ENCODE peak calls at places on chromosomes 13 and 19, in six cellular contexts. One of them, this sample, is unnamed.

GRCh38 chr19:45340899-45341453 is 426 bp downstream of the KLC3 start:
- DNase-seq in tibial nerve: no peak
- DNase-seq in transverse colon: no peak
- DNase-seq in bronchial epithelial cell: peak
- DNase-seq in AG04449: no peak
- DNase-seq in cardiac muscle cell: no peak
- DNase-seq in this sample: peak

GRCh38 chr19:38742906-38743305 is 1.4 kb downstream of the CAPN12 start:
- DNase-seq in tibial nerve: no peak
- DNase-seq in transverse colon: no peak
- DNase-seq in bronchial epithelial cell: no peak
- DNase-seq in AG04449: no peak
- DNase-seq in cardiac muscle cell: no peak
- DNase-seq in this sample: no peak

GRCh38 chr13:51325837-51326236 is 13.7 kb upstream of the SERPINE3 start:
- DNase-seq in tibial nerve: no peak
- DNase-seq in transverse colon: no peak
- DNase-seq in bronchial epithelial cell: no peak
- DNase-seq in AG04449: no peak
- DNase-seq in cardiac muscle cell: no peak
- DNase-seq in this sample: no peak

GRCh38 chr13:98397221-98397620 is 179.7 kb downstream of the STK24 start:
- DNase-seq in tibial nerve: no peak
- DNase-seq in transverse colon: no peak
- DNase-seq in bronchial epithelial cell: no peak
- DNase-seq in AG04449: no peak
- DNase-seq in cardiac muscle cell: peak
- DNase-seq in this sample: peak

GRCh38 chr19:45173816-45174215 is 4.2 kb downstream of the TRAPPC6A start:
- DNase-seq in tibial nerve: no peak
- DNase-seq in transverse colon: no peak
- DNase-seq in bronchial epithelial cell: no peak
- DNase-seq in AG04449: peak
- DNase-seq in cardiac muscle cell: no peak
- DNase-seq in this sample: peak

GRCh38 chr19:5452594-5453565 is 2.3 kb upstream of the ZNRF4 start:
- DNase-seq in tibial nerve: no peak
- DNase-seq in transverse colon: no peak
- DNase-seq in bronchial epithelial cell: peak
- DNase-seq in AG04449: no peak
- DNase-seq in cardiac muscle cell: peak
- DNase-seq in this sample: peak

GRCh38 chr13:23432589-23432988 is 913 bp downstream of the SACS start:
- DNase-seq in tibial nerve: no peak
- DNase-seq in transverse colon: no peak
- DNase-seq in bronchial epithelial cell: no peak
- DNase-seq in AG04449: no peak
- DNase-seq in cardiac muscle cell: no peak
- DNase-seq in this sample: no peak

GRCh38 chr13:110628477-110628793 is 13.1 kb downstream of the NAXD start:
- DNase-seq in tibial nerve: no peak
- DNase-seq in transverse colon: peak
- DNase-seq in bronchial epithelial cell: no peak
- DNase-seq in AG04449: no peak
- DNase-seq in cardiac muscle cell: peak
- DNase-seq in this sample: peak

GRCh38 chr13:95418946-95419345 is 117.7 kb upstream of the ABCC4 start:
- DNase-seq in tibial nerve: no peak
- DNase-seq in transverse colon: no peak
- DNase-seq in bronchial epithelial cell: no peak
- DNase-seq in AG04449: no peak
- DNase-seq in cardiac muscle cell: no peak
- DNase-seq in this sample: no peak

GRCh38 chr13:30806784-30807183 is 71.4 kb downstream of the ALOX5AP start:
- DNase-seq in tibial nerve: no peak
- DNase-seq in transverse colon: no peak
- DNase-seq in bronchial epithelial cell: peak
- DNase-seq in AG04449: no peak
- DNase-seq in cardiac muscle cell: peak
- DNase-seq in this sample: peak

GRCh38 chr13:100244431-100244830 is 155.5 kb downstream of the PCCA start:
- DNase-seq in tibial nerve: no peak
- DNase-seq in transverse colon: no peak
- DNase-seq in bronchial epithelial cell: no peak
- DNase-seq in AG04449: no peak
- DNase-seq in cardiac muscle cell: peak
- DNase-seq in this sample: no peak

GRCh38 chr19:15251010-15251748 is 18.9 kb upstream of the EPHX3 start:
- DNase-seq in tibial nerve: no peak
- DNase-seq in transverse colon: no peak
- DNase-seq in bronchial epithelial cell: no peak
- DNase-seq in AG04449: peak
- DNase-seq in cardiac muscle cell: peak
- DNase-seq in this sample: peak

GRCh38 chr13:50081106-50081898 is 66.1 kb downstream of the KCNRG start:
- DNase-seq in tibial nerve: no peak
- DNase-seq in transverse colon: peak
- DNase-seq in bronchial epithelial cell: peak
- DNase-seq in AG04449: no peak
- DNase-seq in cardiac muscle cell: peak
- DNase-seq in this sample: no peak

GRCh38 chr13:79933389-79933788 is 407.5 kb downstream of the SPRY2 start:
- DNase-seq in tibial nerve: no peak
- DNase-seq in transverse colon: no peak
- DNase-seq in bronchial epithelial cell: peak
- DNase-seq in AG04449: no peak
- DNase-seq in cardiac muscle cell: no peak
- DNase-seq in this sample: no peak

GRCh38 chr13:67147257-67148218 is 82.6 kb downstream of the PCDH9 start:
- DNase-seq in tibial nerve: no peak
- DNase-seq in transverse colon: no peak
- DNase-seq in bronchial epithelial cell: peak
- DNase-seq in AG04449: peak
- DNase-seq in cardiac muscle cell: peak
- DNase-seq in this sample: peak

GRCh38 chr19:14950421-14950820 is 9.1 kb downstream of the OR7C2 start:
- DNase-seq in tibial nerve: no peak
- DNase-seq in transverse colon: no peak
- DNase-seq in bronchial epithelial cell: no peak
- DNase-seq in AG04449: no peak
- DNase-seq in cardiac muscle cell: no peak
- DNase-seq in this sample: no peak

GRCh38 chr19:11338569-11339253 is 746 bp downstream of the RAB3D start:
- DNase-seq in tibial nerve: no peak
- DNase-seq in transverse colon: no peak
- DNase-seq in bronchial epithelial cell: peak
- DNase-seq in AG04449: no peak
- DNase-seq in cardiac muscle cell: no peak
- DNase-seq in this sample: no peak

GRCh38 chr19:44792286-44792685 is 14.6 kb downstream of the CBLC start:
- DNase-seq in tibial nerve: no peak
- DNase-seq in transverse colon: no peak
- DNase-seq in bronchial epithelial cell: no peak
- DNase-seq in AG04449: no peak
- DNase-seq in cardiac muscle cell: no peak
- DNase-seq in this sample: no peak

DNA sequence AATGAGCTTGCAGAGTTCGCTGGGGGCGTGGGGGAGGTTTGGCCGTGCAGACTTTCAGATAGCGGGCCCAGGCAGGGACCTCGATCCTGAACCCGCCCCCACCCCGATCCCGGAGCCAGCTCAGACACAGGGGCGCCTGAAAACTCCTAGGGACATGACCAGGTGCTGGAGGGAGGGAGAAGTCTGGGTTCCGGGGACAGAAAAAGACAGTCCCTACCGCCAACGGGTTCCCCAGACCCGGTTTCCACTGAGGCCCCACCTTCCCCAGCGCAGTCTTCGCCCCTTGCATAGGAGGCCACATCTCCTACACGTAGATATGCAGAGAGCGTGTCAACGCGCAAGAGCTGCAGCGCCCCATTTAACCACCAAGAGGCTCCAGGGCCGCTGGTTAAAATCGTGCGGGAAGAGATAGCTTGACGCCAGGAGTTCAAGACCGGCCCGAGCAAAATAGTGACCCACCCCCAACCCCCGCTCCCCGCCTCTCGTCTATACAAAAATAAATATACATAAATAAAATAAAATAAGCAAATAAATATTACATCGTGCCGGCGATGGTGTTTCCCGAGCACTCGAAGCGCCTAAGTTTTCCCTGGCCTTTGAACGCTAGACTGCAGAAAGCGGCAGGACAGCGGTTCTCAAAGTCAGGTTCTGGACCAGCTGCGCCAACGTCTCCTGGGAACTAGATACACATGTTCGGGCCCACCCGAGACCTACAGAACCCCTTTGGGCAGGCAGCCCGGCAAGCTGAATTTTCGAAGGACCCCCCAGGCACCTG is 8.3 kb downstream of the CCDC8 start:
- DNase-seq in tibial nerve: no peak
- DNase-seq in transverse colon: no peak
- DNase-seq in bronchial epithelial cell: no peak
- DNase-seq in AG04449: no peak
- DNase-seq in cardiac muscle cell: peak
- DNase-seq in this sample: peak
- TF ChIP-seq CTCF in tibial nerve: no peak
- TF ChIP-seq CTCF in transverse colon: no peak
- TF ChIP-seq CTCF in bronchial epithelial cell: peak
- TF ChIP-seq CTCF in AG04449: peak
- TF ChIP-seq CTCF in cardiac muscle cell: peak
- TF ChIP-seq CTCF in this sample: peak

DNA sequence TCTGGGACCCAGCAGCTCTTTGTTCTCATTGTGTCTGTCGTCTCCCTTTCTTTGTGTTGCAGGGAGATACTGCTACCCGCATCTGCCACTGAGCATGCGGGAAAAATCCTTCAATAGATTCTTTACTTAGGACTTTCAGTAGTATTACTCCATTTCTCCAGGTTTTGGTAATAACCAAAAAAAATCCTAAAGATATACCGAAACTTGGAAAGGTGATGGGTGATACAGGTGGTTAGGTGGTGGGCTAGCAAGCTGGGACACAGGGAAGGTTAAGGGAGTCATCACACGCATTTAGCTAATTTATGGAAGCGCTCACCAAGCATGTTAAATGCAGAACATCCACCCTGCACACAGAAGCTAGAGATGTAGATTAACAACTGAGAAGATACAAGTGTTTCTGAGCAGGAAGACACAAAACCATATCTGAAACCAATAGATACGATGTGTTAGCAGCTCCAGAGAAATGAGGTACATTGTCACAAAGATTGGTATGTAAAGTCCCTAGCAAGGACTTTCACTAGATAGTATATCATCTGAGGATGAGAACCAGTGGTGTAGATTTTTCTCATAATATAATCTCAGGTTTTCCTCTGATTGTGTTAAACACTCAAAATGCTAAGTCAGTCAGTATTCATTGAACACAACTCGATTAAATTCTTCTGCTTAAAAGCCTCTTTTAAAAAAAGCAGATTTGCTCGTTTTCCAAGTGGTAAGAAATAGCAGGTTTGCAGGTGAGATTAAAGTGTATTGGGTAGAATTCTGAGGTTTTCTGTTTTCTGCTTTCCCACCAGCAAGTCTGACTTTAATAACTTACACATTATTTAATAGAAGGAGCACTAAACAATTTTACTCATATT is 1.3 kb upstream of the SLAIN1 start:
- DNase-seq in tibial nerve: no peak
- DNase-seq in transverse colon: no peak
- DNase-seq in bronchial epithelial cell: no peak
- DNase-seq in AG04449: no peak
- DNase-seq in cardiac muscle cell: no peak
- DNase-seq in this sample: no peak
- H3K4me3 ChIP-seq in tibial nerve: peak
- H3K4me3 ChIP-seq in transverse colon: no peak
- H3K4me3 ChIP-seq in bronchial epithelial cell: no peak
- H3K4me3 ChIP-seq in AG04449: no peak
- H3K4me3 ChIP-seq in cardiac muscle cell: peak
- H3K4me3 ChIP-seq in this sample: no peak

GRCh38 chr19:679418-680286 is 3.5 kb downstream of the FSTL3 start:
- DNase-seq in tibial nerve: peak
- DNase-seq in transverse colon: peak
- DNase-seq in bronchial epithelial cell: peak
- DNase-seq in AG04449: no peak
- DNase-seq in cardiac muscle cell: peak
- DNase-seq in this sample: peak

GRCh38 chr19:681029-681626 is 4.9 kb downstream of the FSTL3 start:
- DNase-seq in tibial nerve: peak
- DNase-seq in transverse colon: peak
- DNase-seq in bronchial epithelial cell: no peak
- DNase-seq in AG04449: no peak
- DNase-seq in cardiac muscle cell: no peak
- DNase-seq in this sample: no peak

GRCh38 chr19:678791-679388 is 2.7 kb downstream of the FSTL3 start:
- DNase-seq in tibial nerve: no peak
- DNase-seq in transverse colon: no peak
- DNase-seq in bronchial epithelial cell: no peak
- DNase-seq in AG04449: no peak
- DNase-seq in cardiac muscle cell: no peak
- DNase-seq in this sample: no peak

GRCh38 chr19:681638-682037 is 5.4 kb downstream of the FSTL3 start:
- DNase-seq in tibial nerve: no peak
- DNase-seq in transverse colon: no peak
- DNase-seq in bronchial epithelial cell: no peak
- DNase-seq in AG04449: no peak
- DNase-seq in cardiac muscle cell: no peak
- DNase-seq in this sample: no peak

GRCh38 chr19:680287-681028 is 4.3 kb downstream of the FSTL3 start:
- DNase-seq in tibial nerve: peak
- DNase-seq in transverse colon: peak
- DNase-seq in bronchial epithelial cell: peak
- DNase-seq in AG04449: peak
- DNase-seq in cardiac muscle cell: peak
- DNase-seq in this sample: peak
- TF ChIP-seq CTCF in tibial nerve: peak
- TF ChIP-seq CTCF in transverse colon: peak
- TF ChIP-seq CTCF in bronchial epithelial cell: peak
- TF ChIP-seq CTCF in AG04449: peak
- TF ChIP-seq CTCF in cardiac muscle cell: peak
- TF ChIP-seq CTCF in this sample: no peak

DNA sequence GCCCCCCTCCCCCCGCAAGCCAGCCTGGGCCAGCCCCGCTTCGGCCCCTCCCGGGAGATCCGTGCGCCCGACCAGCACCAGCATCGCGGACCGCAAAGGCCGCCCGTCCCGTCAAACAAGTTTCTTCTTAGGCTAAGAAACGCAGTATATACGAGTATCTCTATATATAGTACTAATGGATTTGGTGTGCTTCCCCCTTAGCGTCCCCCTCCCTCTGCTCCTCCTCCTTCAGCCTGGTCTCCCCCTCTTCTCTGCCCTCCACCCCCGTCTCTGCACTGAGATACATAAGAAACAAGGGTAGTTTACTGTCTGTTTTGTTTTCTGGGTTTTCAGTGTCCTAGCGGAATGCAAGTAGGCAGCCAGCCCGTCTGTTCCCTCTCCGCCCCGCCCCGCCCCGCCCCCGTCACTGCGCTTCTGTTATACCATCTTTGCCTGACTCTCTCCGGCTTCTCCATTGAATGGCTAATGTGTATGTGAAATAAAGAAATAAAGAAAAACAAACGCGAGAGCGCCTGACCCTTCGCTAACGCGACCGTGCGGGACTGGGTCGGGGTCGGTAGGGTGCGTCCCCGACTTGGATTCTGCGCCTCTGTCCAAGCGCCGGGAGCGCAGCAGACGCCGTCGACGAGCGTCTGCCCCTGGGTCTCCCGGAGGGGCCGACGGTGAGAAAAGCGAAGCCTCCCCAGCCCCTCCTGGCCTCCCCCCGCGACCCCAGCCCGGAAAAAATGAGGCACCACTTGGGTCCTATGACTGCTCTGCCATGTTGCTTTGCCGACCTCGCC is 4.2 kb downstream of the LYL1 start:
- DNase-seq in tibial nerve: no peak
- DNase-seq in transverse colon: no peak
- DNase-seq in bronchial epithelial cell: peak
- DNase-seq in AG04449: no peak
- DNase-seq in cardiac muscle cell: peak
- DNase-seq in this sample: peak
- H3K4me3 ChIP-seq in tibial nerve: peak
- H3K4me3 ChIP-seq in transverse colon: peak
- H3K4me3 ChIP-seq in bronchial epithelial cell: peak
- H3K4me3 ChIP-seq in AG04449: peak
- H3K4me3 ChIP-seq in cardiac muscle cell: no peak
- H3K4me3 ChIP-seq in this sample: peak

This sample was measured in fibroblast of mammary gland.